ENCODE peak calls at places on chromosomes 3 and 15, in ten cellular contexts. L, C, W, R, F, D, P, J, M and Y are unnamed samples.

GRCh38 chr3:105281989-105282388 is 84.7 kb upstream of the ALCAM start:
- DNase-seq in J (no peak), C (no peak), F (no peak), D (no peak), M (no peak), W (no peak), P (no peak), R (no peak), L (no peak), Y (no peak)

GRCh38 chr15:29089731-29090616 is 179.6 kb downstream of the NSMCE3 start:
- DNase-seq in R (no peak), F (peak), C (peak), P (no peak), W (no peak), J (no peak), L (peak), D (no peak), M (peak), Y (no peak)

GRCh38 chr3:156608601-156609000 is 53.7 kb upstream of the SSR3 start:
- DNase-seq in F (no peak), D (no peak), R (no peak), C (no peak), L (no peak), P (no peak), M (no peak), W (no peak), J (no peak), Y (no peak)

GRCh38 chr3:72375237-72376154 is 472.7 kb downstream of the SHQ1 start:
- DNase-seq in J (no peak), W (no peak), D (no peak), C (no peak), F (no peak), P (no peak), L (no peak), R (no peak), M (no peak), Y (no peak)

GRCh38 chr3:72448858-72449257 is 399.4 kb downstream of the SHQ1 start:
- DNase-seq in W (no peak), C (peak), F (no peak), M (no peak), P (no peak), R (no peak), J (no peak), D (no peak), L (no peak), Y (no peak)

GRCh38 chr3:42703695-42704025 is 1.1 kb upstream of the HHATL start:
- DNase-seq in P (peak), D (no peak), M (peak), W (peak), C (no peak), J (no peak), R (no peak), F (no peak), L (no peak), Y (peak)

GRCh38 chr3:181454451-181455027 is 257.2 kb upstream of the SOX2 start:
- DNase-seq in M (no peak), W (no peak), F (no peak), C (no peak), L (no peak), J (no peak), R (no peak), D (no peak), P (no peak), Y (no peak)

GRCh38 chr15:96360581-96361308 is 30.2 kb downstream of the NR2F2 start:
- DNase-seq in C (no peak), W (peak), P (peak), L (no peak), F (no peak), R (no peak), D (no peak), M (no peak), J (no peak), Y (no peak)

GRCh38 chr15:68412218-68412617 is 19.7 kb downstream of the ITGA11 start:
- DNase-seq in D (no peak), M (no peak), W (peak), F (no peak), R (peak), C (no peak), J (no peak), L (no peak), P (no peak), Y (peak)

GRCh38 chr3:107525101-107525953 is 2.6 kb downstream of the BBX start:
- DNase-seq in R (peak), P (peak), F (peak), W (peak), M (peak), C (peak), L (peak), J (no peak), D (peak), Y (peak)

GRCh38 chr3:125512135-125512920 is 7.7 kb downstream of the SNX4 start:
- DNase-seq in R (no peak), J (no peak), M (no peak), P (no peak), C (peak), L (peak), D (no peak), F (no peak), W (no peak), Y (no peak)

GRCh38 chr15:77907824-77908751 is 169.4 kb downstream of the TBC1D2B start:
- DNase-seq in J (no peak), M (peak), L (peak), P (peak), D (peak), F (peak), W (no peak), C (peak), R (peak), Y (peak)

GRCh38 chr15:96564546-96564945 is 234.0 kb downstream of the NR2F2 start:
- DNase-seq in F (no peak), D (no peak), R (no peak), W (no peak), C (no peak), J (no peak), M (no peak), P (no peak), L (no peak), Y (no peak)

GRCh38 chr3:194330579-194330978 is 20.5 kb downstream of the CPN2 start:
- DNase-seq in D (no peak), F (no peak), P (peak), M (no peak), J (no peak), L (peak), C (peak), R (peak), W (no peak), Y (no peak)

GRCh38 chr15:55823191-55823670 is 80.3 kb upstream of the PRTG start:
- DNase-seq in R (no peak), F (no peak), P (no peak), D (no peak), W (no peak), L (peak), M (no peak), C (peak), J (no peak), Y (no peak)

GRCh38 chr3:128383316-128384235 is 83.1 kb downstream of the DNAJB8 start:
- DNase-seq in M (peak), C (peak), J (no peak), W (no peak), D (peak), F (peak), P (peak), L (peak), R (no peak), Y (peak)

GRCh38 chr3:63863150-63864007 is at the start of the genes ATXN7 and THOC7:
- DNase-seq in W (peak), D (peak), C (peak), R (peak), J (no peak), F (peak), M (peak), L (peak), P (peak), Y (peak)

GRCh38 chr15:31953573-31953972 is 76.7 kb upstream of the CHRNA7 start:
- DNase-seq in R (no peak), P (no peak), W (no peak), F (no peak), L (no peak), D (no peak), M (no peak), J (no peak), C (no peak), Y (no peak)

GRCh38 chr3:171323934-171324535 is 136.2 kb downstream of the TNIK start:
- DNase-seq in R (no peak), F (no peak), J (no peak), M (no peak), W (no peak), L (peak), D (no peak), C (peak), P (no peak), Y (no peak)

GRCh38 chr3:72664576-72664975 is 183.7 kb downstream of the SHQ1 start:
- DNase-seq in J (no peak), P (no peak), L (peak), W (no peak), F (no peak), R (no peak), C (peak), M (no peak), D (no peak), Y (no peak)

GRCh38 chr3:129348734-129349133 is 70.1 kb downstream of the HMCES start:
- DNase-seq in W (no peak), L (no peak), R (no peak), M (no peak), J (no peak), F (no peak), P (no peak), D (no peak), C (no peak), Y (no peak)

GRCh38 chr3:163039636-163040035 is 1543.0 kb downstream of the OTOL1 start:
- DNase-seq in D (no peak), L (no peak), C (no peak), W (no peak), R (no peak), F (no peak), P (no peak), J (no peak), M (no peak), Y (no peak)

GRCh38 chr15:100714749-100715342 is 112.5 kb downstream of the ASB7 start:
- DNase-seq in P (no peak), F (no peak), D (no peak), C (no peak), R (peak), W (peak), J (no peak), M (no peak), L (no peak), Y (peak)

GRCh38 chr15:29090617-29091466 is 178.8 kb downstream of the NSMCE3 start:
- DNase-seq in D (no peak), L (peak), C (peak), W (peak), P (no peak), R (peak), M (peak), J (no peak), F (peak), Y (no peak)

GRCh38 chr3:13718437-13718836 is 161.4 kb downstream of the WNT7A start:
- DNase-seq in M (no peak), J (no peak), L (no peak), D (no peak), P (peak), C (no peak), F (peak), R (peak), W (peak), Y (peak)

GRCh38 chr3:169666501-169667379 is 3.2 kb upstream of the MECOM start:
- DNase-seq in J (no peak), L (peak), D (no peak), F (peak), R (no peak), M (no peak), C (no peak), W (peak), P (peak), Y (no peak)

GRCh38 chr3:97882975-97883598 is 61.3 kb downstream of the CRYBG3 start:
- DNase-seq in W (no peak), P (peak), C (peak), R (no peak), L (peak), M (no peak), J (no peak), D (peak), F (no peak), Y (no peak)

GRCh38 chr3:157857461-157857860 is 248.8 kb downstream of the SHOX2 start:
- DNase-seq in J (no peak), D (no peak), R (no peak), P (no peak), M (no peak), L (no peak), W (no peak), C (peak), F (no peak), Y (no peak)

GRCh38 chr15:41573396-41573795 is 14.4 kb downstream of the TYRO3 start:
- DNase-seq in C (no peak), W (no peak), D (no peak), J (no peak), R (no peak), M (no peak), L (no peak), F (no peak), P (no peak), Y (no peak)

GRCh38 chr3:24302382-24302781 is 192.3 kb downstream of the THRB start:
- DNase-seq in F (no peak), M (no peak), D (no peak), L (no peak), J (no peak), P (no peak), R (no peak), W (no peak), C (no peak), Y (no peak)

GRCh38 chr3:45865568-45865955 is 20.8 kb upstream of the CCR9 start:
- DNase-seq in D (no peak), R (no peak), C (no peak), M (no peak), P (no peak), L (no peak), F (no peak), J (no peak), W (no peak), Y (no peak)

GRCh38 chr3:24508423-24508839 is 13.8 kb upstream of the THRB start:
- DNase-seq in L (peak), C (peak), P (no peak), M (no peak), D (no peak), W (no peak), J (no peak), R (no peak), F (no peak), Y (no peak)

GRCh38 chr15:99016680-99017321 is 9.2 kb upstream of the PGPEP1L start:
- DNase-seq in W (peak), F (no peak), C (no peak), J (no peak), R (no peak), L (peak), P (no peak), D (no peak), M (no peak), Y (no peak)

GRCh38 chr3:168847293-168847883 is 751.7 kb upstream of the GOLIM4 start:
- DNase-seq in F (no peak), P (no peak), W (no peak), L (peak), D (no peak), C (peak), J (peak), M (no peak), R (no peak), Y (no peak)

GRCh38 chr3:186283651-186284445 is 78.2 kb downstream of the DGKG start:
- DNase-seq in M (no peak), C (peak), R (no peak), J (no peak), W (no peak), F (no peak), D (no peak), L (no peak), P (no peak), Y (no peak)

GRCh38 chr3:22569570-22569969 is 633.6 kb upstream of the UBE2E2 start:
- DNase-seq in R (no peak), W (no peak), D (no peak), C (no peak), P (no peak), M (no peak), F (no peak), J (no peak), L (no peak), Y (no peak)

GRCh38 chr15:44532689-44533088 is 4.3 kb upstream of the EIF3J start:
- DNase-seq in F (no peak), M (no peak), W (no peak), D (no peak), C (no peak), R (no peak), P (no peak), L (no peak), J (no peak), Y (no peak)
- TF ChIP-seq CTCF in F (no peak), M (no peak), W (peak), D (no peak), C (no peak), R (peak), P (no peak), L (no peak), J (no peak), Y (no peak)

GRCh38 chr3:152375546-152375945 is 106.8 kb downstream of the MBNL1 start:
- DNase-seq in W (no peak), M (no peak), L (peak), P (no peak), J (no peak), D (no peak), R (no peak), F (no peak), C (peak), Y (no peak)

GRCh38 chr3:152376351-152377183 is 107.8 kb downstream of the MBNL1 start:
- DNase-seq in W (no peak), R (no peak), D (no peak), P (no peak), L (peak), M (no peak), C (peak), J (no peak), F (no peak), Y (no peak)

GRCh38 chr3:152373379-152373778 is 104.7 kb downstream of the MBNL1 start:
- DNase-seq in J (no peak), R (no peak), F (no peak), P (no peak), M (no peak), L (no peak), W (no peak), D (no peak), C (no peak), Y (no peak)

GRCh38 chr3:152377184-152377570 is 108.4 kb downstream of the MBNL1 start:
- DNase-seq in C (no peak), M (no peak), D (no peak), J (no peak), P (no peak), F (no peak), W (no peak), L (no peak), R (no peak), Y (no peak)

GRCh38 chr3:152374260-152374990 is 105.7 kb downstream of the MBNL1 start:
- DNase-seq in M (no peak), L (no peak), P (no peak), R (no peak), C (no peak), D (no peak), J (no peak), F (no peak), W (no peak), Y (no peak)
- H3K27ac ChIP-seq in M (peak), L (no peak), P (no peak), R (no peak), C (no peak), D (peak), J (peak), F (peak), W (no peak), Y (no peak)

DNA sequence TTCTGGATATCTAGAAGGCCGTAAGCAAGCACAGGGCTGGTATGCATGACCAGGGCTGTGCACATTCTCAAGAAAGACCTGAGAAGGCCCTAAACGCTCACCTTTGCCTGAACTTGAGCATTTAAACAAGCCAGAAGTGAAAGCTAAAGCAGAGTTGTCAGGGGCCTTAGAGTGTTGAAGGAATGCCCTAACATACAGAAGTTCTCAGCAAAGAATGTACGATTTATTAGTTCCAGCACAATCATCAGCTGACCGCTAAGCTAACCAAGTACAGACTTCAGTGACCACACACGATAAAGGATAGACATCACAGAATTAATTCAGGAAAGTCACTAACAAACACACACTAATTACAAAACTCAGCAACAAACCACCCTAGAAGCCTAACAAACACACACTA is 8.7 kb downstream of the HLTF start:
- DNase-seq in W (no peak), R (no peak), L (peak), C (peak), M (no peak), P (no peak), D (no peak), F (no peak), J (no peak), Y (no peak)
- H3K4me3 ChIP-seq in W (no peak), R (no peak), L (no peak), C (no peak), M (no peak), P (no peak), D (no peak), F (no peak), J (no peak), Y (no peak)

DNA sequence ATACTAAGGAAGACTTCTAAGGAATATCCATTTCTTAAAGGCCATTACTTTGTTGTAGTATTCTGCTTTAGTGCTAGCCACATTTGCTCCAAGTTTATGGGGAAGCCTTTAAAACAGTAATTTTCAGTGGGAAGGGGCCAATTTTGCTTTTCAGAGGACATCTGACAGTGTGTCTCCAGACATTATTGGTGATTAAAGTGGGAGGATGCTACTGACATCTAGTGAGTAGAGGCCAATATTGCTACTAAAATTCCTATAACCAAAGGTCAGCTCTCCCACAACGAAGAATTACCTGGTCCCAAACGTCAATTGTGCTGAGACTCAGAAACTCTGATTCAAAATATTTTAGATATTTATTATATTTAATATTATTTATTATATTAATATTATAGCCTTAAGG is 24.8 kb downstream of the SLC28A2 start:
- DNase-seq in W (no peak), P (no peak), M (no peak), R (no peak), J (no peak), D (no peak), L (peak), F (no peak), C (peak), Y (no peak)
- TF ChIP-seq CTCF in W (peak), P (peak), M (peak), R (peak), J (peak), D (peak), L (peak), F (peak), C (peak), Y (no peak)

DNA sequence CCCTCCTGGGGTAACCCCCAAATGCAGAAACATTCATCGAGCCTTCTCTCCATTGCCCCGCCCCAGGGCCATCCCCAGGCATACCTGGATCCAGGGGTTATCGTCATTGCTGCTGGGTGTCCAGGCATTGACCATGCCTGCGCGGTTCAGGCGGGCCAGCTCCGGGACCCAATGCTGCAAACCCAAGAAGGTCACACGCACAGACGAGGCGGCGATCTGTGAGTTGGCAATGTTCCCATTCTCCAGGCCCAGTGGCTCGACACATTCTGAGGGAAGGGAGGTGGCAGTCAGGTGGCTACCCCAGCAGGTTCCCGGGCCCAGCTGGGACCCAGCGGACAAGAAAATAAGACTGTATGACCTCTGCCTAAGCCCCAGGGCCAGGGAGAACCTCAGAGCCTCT is 6.1 kb downstream of the MFGE8 start:
- DNase-seq in J (no peak), L (no peak), F (peak), D (no peak), C (no peak), M (no peak), W (no peak), P (no peak), R (no peak), Y (no peak)
- H3K27ac ChIP-seq in J (no peak), L (no peak), F (no peak), D (no peak), C (no peak), M (peak), W (no peak), P (no peak), R (no peak), Y (peak)

DNA sequence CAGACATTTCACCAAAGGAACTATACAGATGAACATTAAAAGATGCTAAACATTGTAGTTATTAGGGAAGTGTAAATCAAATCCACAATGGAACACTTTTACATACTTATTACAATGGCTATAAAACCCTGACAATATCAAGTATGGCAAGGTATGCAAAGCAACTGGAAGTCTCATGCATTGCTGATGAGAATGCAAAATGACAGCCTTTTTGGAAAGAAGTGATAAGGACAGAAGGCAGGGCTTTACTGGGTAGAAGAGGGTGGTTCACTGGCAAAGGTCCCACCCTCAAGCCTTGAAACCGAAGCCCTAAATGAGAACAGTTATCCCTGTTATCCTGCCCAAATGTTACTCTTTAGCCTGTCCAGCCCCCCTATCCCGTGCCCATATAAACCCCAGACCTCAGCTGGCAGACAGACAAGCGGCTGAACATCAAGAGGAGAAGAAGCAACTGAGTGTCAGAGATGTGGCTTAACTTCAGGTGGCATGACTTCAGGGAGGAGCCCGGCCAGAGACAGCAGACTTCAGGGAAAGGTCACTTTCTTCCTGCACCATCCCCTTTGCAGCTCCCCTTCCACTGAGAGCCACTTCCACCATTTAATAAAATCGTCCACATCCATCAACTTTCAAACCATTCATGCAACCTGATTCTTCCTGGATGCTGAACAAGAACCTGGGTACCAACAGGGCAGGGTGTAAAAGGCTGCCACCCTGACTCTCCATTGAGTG is 722 bp upstream of the GCSAM start:
- DNase-seq in L (no peak), J (no peak), P (no peak), F (no peak), D (no peak), M (no peak), W (no peak), C (no peak), R (no peak), Y (no peak)
- H3K4me3 ChIP-seq in L (no peak), J (no peak), P (no peak), F (no peak), D (no peak), M (no peak), W (no peak), C (no peak), R (no peak), Y (no peak)